ENCODE peak calls at places on chromosomes 1 and 21, in eight cellular contexts. U is CD8-positive, alpha-beta memory T cell; I is body of pancreas; O is heart left ventricle; D is SK-N-MC; M is K562; V is tibial nerve; W is GM12878. X is an unnamed sample. For H3K9me3, the result is how much of the 10 kb centered on the place peaks cover.

GRCh38 chr1:90781429-90782020 is 64.4 kb upstream of the BARHL2 start:
- DNase-seq in U (no peak), I (no peak), O (no peak), D (no peak), M (no peak), V (no peak), W (no peak), X (no peak)

GRCh38 chr1:53765656-53766055 is 26.7 kb upstream of the GLIS1 start:
- DNase-seq in U (no peak), I (no peak), O (no peak), D (no peak), M (no peak), V (no peak), W (no peak), X (no peak)

GRCh38 chr1:226086776-226087175 is 24.3 kb downstream of the H3-3A start:
- DNase-seq in U (no peak), I (no peak), O (no peak), D (no peak), M (no peak), V (no peak), W (no peak), X (no peak)

GRCh38 chr1:42332877-42333276 is 2.2 kb downstream of the FOXJ3 start:
- DNase-seq in U (no peak), I (no peak), O (no peak), D (no peak), M (no peak), V (no peak), W (no peak), X (no peak)

GRCh38 chr1:36807262-36807661 is 227.1 kb downstream of the GRIK3 start:
- DNase-seq in U (no peak), I (no peak), O (no peak), D (no peak), M (no peak), V (no peak), W (no peak), X (peak)

GRCh38 chr1:172547071-172547470 is 14.1 kb downstream of the SUCO start:
- DNase-seq in U (no peak), I (no peak), O (no peak), D (no peak), M (no peak), V (no peak), W (no peak), X (no peak)

GRCh38 chr1:116737855-116738318 is 16.3 kb upstream of the CD2 start:
- DNase-seq in U (peak), I (no peak), O (no peak), D (no peak), M (no peak), V (no peak), W (peak), X (no peak)

GRCh38 chr1:31396633-31397351 is 16.2 kb upstream of the SERINC2 start:
- DNase-seq in U (no peak), I (no peak), O (no peak), D (no peak), M (no peak), V (no peak), W (no peak), X (no peak)

GRCh38 chr1:207433435-207433834 is 20.7 kb upstream of the CR2 start:
- DNase-seq in U (no peak), I (no peak), O (no peak), D (no peak), M (no peak), V (no peak), W (no peak), X (no peak)

GRCh38 chr1:198849108-198849507 is 210.3 kb downstream of the PTPRC start:
- DNase-seq in U (no peak), I (no peak), O (no peak), D (peak), M (no peak), V (no peak), W (no peak), X (no peak)

GRCh38 chr21:25708467-25709065 is 26.1 kb downstream of the ATP5PF start:
- DNase-seq in U (peak), I (peak), O (no peak), D (peak), M (peak), V (peak), W (no peak), X (no peak)

GRCh38 chr1:170668301-170668789 is 4.4 kb downstream of the PRRX1 start:
- DNase-seq in U (no peak), I (no peak), O (no peak), D (no peak), M (no peak), V (no peak), W (no peak), X (no peak)

GRCh38 chr1:147287133-147287865 is 44.8 kb downstream of the CHD1L start:
- DNase-seq in U (no peak), I (no peak), O (no peak), D (no peak), M (no peak), V (no peak), W (no peak), X (no peak)

GRCh38 chr1:74812180-74812541 is 79.2 kb downstream of the TYW3 start:
- DNase-seq in U (no peak), I (no peak), O (no peak), D (no peak), M (no peak), V (no peak), W (peak), X (no peak)

GRCh38 chr1:39852214-39852791 is 31.0 kb downstream of the TRIT1 start:
- DNase-seq in U (no peak), I (peak), O (no peak), D (peak), M (no peak), V (no peak), W (no peak), X (no peak)

GRCh38 chr1:166902279-166902678 is 26.2 kb upstream of the TADA1 start:
- DNase-seq in U (no peak), I (no peak), O (no peak), D (no peak), M (no peak), V (no peak), W (no peak), X (no peak)

GRCh38 chr1:10054465-10054864 is 21.7 kb downstream of the UBE4B start:
- DNase-seq in U (no peak), I (no peak), O (no peak), D (no peak), M (no peak), V (no peak), W (no peak), X (no peak)

GRCh38 chr21:24217141-24217540 is 1390.1 kb downstream of the MRPL39 start:
- DNase-seq in U (no peak), I (no peak), O (no peak), D (no peak), M (no peak), V (no peak), W (no peak), X (no peak)

GRCh38 chr1:43853161-43853921 is 80.3 kb upstream of the ARTN start:
- DNase-seq in U (peak), I (peak), O (peak), D (peak), M (no peak), V (peak), W (peak), X (peak)

GRCh38 chr1:235069171-235069570 is 59.5 kb downstream of the TOMM20 start:
- DNase-seq in U (no peak), I (no peak), O (no peak), D (no peak), M (no peak), V (no peak), W (no peak), X (no peak)

GRCh38 chr1:29575277-29575676 is 339.0 kb downstream of the PTPRU start:
- DNase-seq in U (no peak), I (no peak), O (peak), D (no peak), M (no peak), V (no peak), W (no peak), X (no peak)

GRCh38 chr1:111754964-111755320 is 759 bp upstream of the DDX20 start:
- DNase-seq in U (peak), I (peak), O (peak), D (peak), M (peak), V (no peak), W (no peak), X (peak)

GRCh38 chr1:9201421-9202239 is 32.9 kb upstream of the H6PD start:
- DNase-seq in U (no peak), I (peak), O (no peak), D (no peak), M (no peak), V (peak), W (no peak), X (no peak)

GRCh38 chr1:227416156-227416865 is 98.0 kb upstream of the CDC42BPA start:
- DNase-seq in U (no peak), I (no peak), O (no peak), D (no peak), M (no peak), V (no peak), W (no peak), X (no peak)

GRCh38 chr21:30612132-30612531 is 1.6 kb downstream of the KRTAP6-1 start:
- DNase-seq in U (no peak), I (no peak), O (no peak), D (no peak), M (no peak), V (no peak), W (no peak), X (no peak)

GRCh38 chr1:92441316-92442311 is 45.1 kb downstream of the GFI1 start:
- DNase-seq in U (no peak), I (peak), O (no peak), D (no peak), M (peak), V (no peak), W (no peak), X (no peak)

GRCh38 chr1:212466437-212466836 is 33.7 kb downstream of the NENF start:
- DNase-seq in U (no peak), I (no peak), O (no peak), D (no peak), M (no peak), V (no peak), W (no peak), X (no peak)

GRCh38 chr1:14259191-14259757 is 339.2 kb upstream of the KAZN start:
- DNase-seq in U (no peak), I (peak), O (peak), D (no peak), M (no peak), V (peak), W (no peak), X (peak)

GRCh38 chr1:89889336-89889640 is 68.5 kb downstream of the LRRC8D start:
- DNase-seq in U (no peak), I (no peak), O (no peak), D (no peak), M (no peak), V (no peak), W (no peak), X (no peak)

GRCh38 chr21:29231781-29232548 is 66.8 kb upstream of the BACH1 start:
- DNase-seq in U (no peak), I (no peak), O (no peak), D (no peak), M (no peak), V (no peak), W (no peak), X (no peak)

GRCh38 chr1:228487336-228488106 is at the start of gene RNF187:
- DNase-seq in U (peak), I (peak), O (peak), D (no peak), M (peak), V (peak), W (no peak), X (peak)

GRCh38 chr21:41767606-41768370 is 936 bp upstream of the RIPK4 start:
- DNase-seq in U (no peak), I (no peak), O (no peak), D (peak), M (no peak), V (no peak), W (no peak), X (no peak)

GRCh38 chr1:4165901-4166300 is 265.8 kb upstream of the C1orf174 start:
- DNase-seq in U (no peak), I (no peak), O (no peak), D (no peak), M (no peak), V (no peak), W (no peak), X (no peak)
- H3K9me3 ChIP-seq in U (under half), I (under half), O (under half), D (under half), M (under half), V (under half), W (under half), X (under half)

GRCh38 chr1:247864644-247865043 is 7.7 kb downstream of the TRIM58 start:
- DNase-seq in U (no peak), I (no peak), O (no peak), D (no peak), M (no peak), V (no peak), W (no peak), X (no peak)

GRCh38 chr1:247862756-247863155 is 5.8 kb downstream of the TRIM58 start:
- DNase-seq in U (no peak), I (no peak), O (no peak), D (no peak), M (no peak), V (no peak), W (no peak), X (no peak)

DNA sequence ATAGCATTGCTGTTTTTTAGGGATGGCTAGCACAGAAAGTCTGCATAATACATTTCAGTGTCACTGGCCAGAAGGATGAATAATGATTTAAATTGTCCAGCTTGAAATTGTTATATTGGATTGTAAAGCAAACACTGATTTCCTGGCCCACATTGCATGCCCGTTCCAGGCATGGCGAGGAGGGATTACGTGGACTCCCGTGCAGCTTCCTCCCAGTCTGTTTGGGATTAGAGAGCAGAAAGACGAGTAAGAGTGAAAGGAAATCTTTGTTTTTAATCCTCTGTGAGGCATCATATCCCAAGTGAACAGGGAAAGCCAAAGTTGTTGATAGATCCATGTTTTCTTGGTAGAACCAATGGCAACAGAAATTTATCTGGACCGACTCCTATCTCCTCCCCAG is 8.4 kb downstream of the TRIM58 start:
- DNase-seq in U (no peak), I (no peak), O (no peak), D (no peak), M (no peak), V (no peak), W (no peak), X (no peak)
- H3K9me3 ChIP-seq in U (under half), I (under half), O (under half), D (under half), M (under half), V (under half), W (under half), X (under half)

GRCh38 chr1:50023292-50024159 is at the start of gene AGBL4:
- DNase-seq in U (peak), I (peak), O (peak), D (no peak), M (peak), V (no peak), W (no peak), X (peak)
- H3K9me3 ChIP-seq in U (under half), I (under half), O (under half), D (under half), M (under half), V (under half), W (under half), X (under half)

GRCh38 chr1:163697137-163697536 is 375.4 kb downstream of the NUF2 start:
- DNase-seq in U (no peak), I (no peak), O (no peak), D (no peak), M (no peak), V (no peak), W (peak), X (no peak)

GRCh38 chr1:163706915-163707314 is 385.2 kb downstream of the NUF2 start:
- DNase-seq in U (no peak), I (no peak), O (no peak), D (peak), M (no peak), V (no peak), W (no peak), X (no peak)

GRCh38 chr1:163703794-163704193 is 382.0 kb downstream of the NUF2 start:
- DNase-seq in U (no peak), I (no peak), O (no peak), D (no peak), M (no peak), V (no peak), W (no peak), X (no peak)

DNA sequence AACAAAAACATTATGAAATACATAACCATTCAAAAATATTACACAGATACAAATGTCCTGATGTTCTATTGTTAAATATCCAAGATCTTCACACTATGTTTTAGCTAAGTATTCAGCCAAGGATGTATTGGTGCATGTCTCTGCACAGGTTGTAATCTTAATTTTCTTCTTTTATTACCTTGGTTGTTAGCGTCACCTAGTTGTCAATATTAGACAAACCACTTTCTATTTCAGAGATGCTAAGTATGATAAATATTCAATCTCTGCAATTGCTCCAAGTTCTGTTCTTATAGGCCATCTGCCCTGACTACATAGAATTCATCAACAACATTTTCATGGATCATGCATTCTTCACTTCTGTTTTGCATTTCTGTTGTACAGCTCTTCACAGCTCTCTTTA is 380.0 kb downstream of the NUF2 start:
- DNase-seq in U (no peak), I (no peak), O (no peak), D (no peak), M (no peak), V (no peak), W (no peak), X (no peak)
- H3K9me3 ChIP-seq in U (under half), I (under half), O (under half), D (under half), M (under half), V (under half), W (under half), X (under half)

GRCh38 chr21:26923986-26924385 is 42.9 kb downstream of the ADAMTS5 start:
- DNase-seq in U (no peak), I (no peak), O (no peak), D (no peak), M (no peak), V (no peak), W (no peak), X (peak)
- H3K9me3 ChIP-seq in U (under half), I (under half), O (under half), D (under half), M (under half), V (under half), W (under half), X (under half)